ENCODE peak calls at places on chromosomes 3 and 15, in nine cellular contexts. L, B, R, W, D, A, X, Q and C are unnamed samples. For H3K4me1, the result is how much of the 10 kb centered on the place peaks cover.

GRCh38 chr3:64049136-64049535 is 25.8 kb upstream of the PSMD6 start:
- DNase-seq in L (no peak), B (peak), R (no peak), W (peak), D (no peak), A (peak), X (peak), Q (no peak), C (no peak)

GRCh38 chr15:33910741-33911140 is 57.6 kb upstream of the CHRM5 start:
- DNase-seq in L (no peak), B (no peak), R (no peak), W (peak), D (peak), A (peak), X (peak), Q (no peak), C (no peak)

GRCh38 chr3:38353151-38353550 is 6.6 kb downstream of the XYLB start:
- DNase-seq in L (no peak), B (no peak), R (no peak), W (peak), D (peak), A (peak), X (peak), Q (no peak), C (no peak)

GRCh38 chr3:143120716-143121239 is 1.2 kb downstream of the CHST2 start:
- DNase-seq in L (peak), B (peak), R (peak), W (peak), D (peak), A (peak), X (peak), Q (peak), C (peak)

GRCh38 chr3:48678566-48679380 is 6.9 kb downstream of the NCKIPSD start:
- DNase-seq in L (no peak), B (no peak), R (no peak), W (no peak), D (no peak), A (no peak), X (no peak), Q (peak), C (no peak)

GRCh38 chr3:58244186-58244585 is 6.6 kb downstream of the ABHD6 start:
- DNase-seq in L (no peak), B (no peak), R (no peak), W (no peak), D (no peak), A (no peak), X (no peak), Q (no peak), C (no peak)

GRCh38 chr3:151625057-151625456 is 108.7 kb upstream of the AADACL2 start:
- DNase-seq in L (no peak), B (no peak), R (no peak), W (peak), D (peak), A (no peak), X (no peak), Q (no peak), C (no peak)

GRCh38 chr3:38634133-38634532 is 15.4 kb downstream of the SCN5A start:
- DNase-seq in L (peak), B (peak), R (no peak), W (peak), D (no peak), A (peak), X (peak), Q (no peak), C (no peak)

GRCh38 chr3:179452166-179452544 is 885 bp upstream of the GNB4 start:
- DNase-seq in L (no peak), B (peak), R (peak), W (peak), D (peak), A (peak), X (no peak), Q (no peak), C (no peak)

GRCh38 chr3:127734754-127735473 is 62.2 kb downstream of the ABTB1 start:
- DNase-seq in L (peak), B (peak), R (no peak), W (peak), D (peak), A (peak), X (peak), Q (no peak), C (no peak)

GRCh38 chr3:11377726-11378125 is 105.5 kb downstream of the ATG7 start:
- DNase-seq in L (no peak), B (no peak), R (no peak), W (no peak), D (no peak), A (no peak), X (no peak), Q (no peak), C (no peak)

GRCh38 chr15:92619380-92620101 is 36.0 kb downstream of the FAM174B start:
- DNase-seq in L (no peak), B (no peak), R (no peak), W (peak), D (peak), A (peak), X (no peak), Q (no peak), C (no peak)

GRCh38 chr3:69566256-69566655 is 173.0 kb upstream of the MITF start:
- DNase-seq in L (no peak), B (no peak), R (no peak), W (no peak), D (no peak), A (no peak), X (no peak), Q (no peak), C (no peak)

GRCh38 chr3:106326941-106327765 is 458.3 kb upstream of the CBLB start:
- DNase-seq in L (no peak), B (no peak), R (no peak), W (peak), D (no peak), A (peak), X (peak), Q (no peak), C (no peak)

GRCh38 chr3:5994651-5995050 is 807.1 kb downstream of the EDEM1 start:
- DNase-seq in L (no peak), B (peak), R (peak), W (no peak), D (no peak), A (no peak), X (no peak), Q (no peak), C (no peak)

GRCh38 chr15:68553994-68554715 is 24.6 kb upstream of the CORO2B start:
- DNase-seq in L (no peak), B (peak), R (peak), W (peak), D (peak), A (peak), X (peak), Q (no peak), C (peak)

GRCh38 chr3:141804778-141805639 is 41.8 kb downstream of the GRK7 start:
- DNase-seq in L (no peak), B (peak), R (no peak), W (no peak), D (no peak), A (no peak), X (no peak), Q (no peak), C (no peak)

GRCh38 chr3:42020681-42021307 is 58.9 kb upstream of the ULK4 start:
- DNase-seq in L (no peak), B (no peak), R (no peak), W (peak), D (peak), A (peak), X (peak), Q (no peak), C (no peak)

GRCh38 chr15:64989331-64990167 is at the start of gene SPG21:
- DNase-seq in L (peak), B (peak), R (peak), W (peak), D (peak), A (peak), X (peak), Q (peak), C (peak)

GRCh38 chr15:75348563-75349350 is 1.9 kb downstream of the NEIL1 start:
- DNase-seq in L (no peak), B (peak), R (peak), W (peak), D (peak), A (no peak), X (no peak), Q (peak), C (no peak)

GRCh38 chr3:116316781-116317180 is 128.5 kb downstream of the LSAMP start:
- DNase-seq in L (no peak), B (no peak), R (no peak), W (no peak), D (no peak), A (no peak), X (no peak), Q (no peak), C (no peak)

GRCh38 chr3:129184396-129184656 is 630 bp upstream of the CNBP start:
- DNase-seq in L (peak), B (no peak), R (peak), W (peak), D (peak), A (peak), X (no peak), Q (no peak), C (peak)

GRCh38 chr3:120404876-120405275 is 45.9 kb downstream of the FSTL1 start:
- DNase-seq in L (no peak), B (no peak), R (no peak), W (peak), D (no peak), A (peak), X (no peak), Q (no peak), C (no peak)

GRCh38 chr3:160090653-160091052 is 102.0 kb downstream of the IL12A start:
- DNase-seq in L (no peak), B (no peak), R (no peak), W (no peak), D (no peak), A (no peak), X (no peak), Q (no peak), C (no peak)

GRCh38 chr15:43792761-43793493 is 807 bp downstream of the SERF2 start:
- DNase-seq in L (peak), B (peak), R (peak), W (peak), D (peak), A (peak), X (peak), Q (peak), C (peak)

GRCh38 chr15:26157081-26157480 is 294.0 kb upstream of the ATP10A start:
- DNase-seq in L (no peak), B (no peak), R (no peak), W (no peak), D (no peak), A (no peak), X (no peak), Q (no peak), C (no peak)

GRCh38 chr3:149151843-149152242 is 22.4 kb downstream of the HPS3 start:
- DNase-seq in L (no peak), B (peak), R (no peak), W (peak), D (peak), A (peak), X (peak), Q (no peak), C (no peak)

GRCh38 chr15:62607643-62608042 is 434.9 kb upstream of the TPM1 start:
- DNase-seq in L (no peak), B (no peak), R (no peak), W (peak), D (peak), A (peak), X (no peak), Q (no peak), C (no peak)

GRCh38 chr3:23859839-23860382 is 54.2 kb downstream of the UBE2E1 start:
- DNase-seq in L (no peak), B (no peak), R (no peak), W (no peak), D (no peak), A (no peak), X (no peak), Q (no peak), C (no peak)

DNA sequence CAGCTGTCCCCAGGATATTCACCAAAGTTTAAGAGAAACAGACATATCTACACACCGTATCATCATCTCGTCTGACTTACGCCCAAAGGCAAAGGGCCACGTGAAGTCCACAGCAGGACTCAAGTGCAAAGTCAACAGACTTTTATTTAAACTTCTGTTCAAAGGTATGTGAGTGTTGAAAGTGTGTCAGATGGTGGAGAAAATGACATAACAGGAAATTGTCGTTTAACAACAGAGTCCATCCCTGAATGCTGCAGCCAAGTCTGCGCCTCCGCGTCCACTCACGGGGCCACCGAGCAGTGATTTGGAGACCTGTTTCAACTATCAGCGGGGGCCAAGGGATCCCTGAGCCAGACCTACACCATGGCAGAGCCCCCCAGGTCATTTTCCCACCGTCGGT is 165.6 kb downstream of the XXYLT1 start:
- DNase-seq in L (no peak), B (no peak), R (no peak), W (no peak), D (no peak), A (no peak), X (peak), Q (no peak), C (no peak)
- H3K4me1 ChIP-seq in L (under half), B (under half), R (under half), W (under half), D (under half), A (under half), X (half or more), Q (under half), C (under half)

DNA sequence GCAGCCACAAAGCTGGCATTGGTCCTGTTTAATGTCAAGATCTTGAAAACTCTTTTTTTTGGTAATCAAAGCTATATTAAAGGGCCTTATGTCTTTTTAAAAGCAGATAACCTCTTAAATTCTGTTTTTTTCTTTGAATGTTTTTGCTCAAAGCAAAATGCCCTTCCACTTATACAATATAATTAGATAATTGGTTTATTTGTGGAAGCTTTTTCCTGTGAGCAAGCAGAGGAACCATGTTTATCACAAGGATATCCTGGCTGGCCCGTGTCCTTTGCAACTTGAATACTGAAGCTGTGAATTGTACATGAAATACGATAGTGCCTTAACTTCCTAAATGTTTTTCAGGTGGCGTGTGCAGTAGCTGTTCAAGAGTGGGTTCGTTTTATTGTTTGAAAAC is 2.6 kb downstream of the ST3GAL6 start:
- DNase-seq in L (no peak), B (no peak), R (no peak), W (no peak), D (no peak), A (no peak), X (no peak), Q (no peak), C (no peak)
- H3K4me1 ChIP-seq in L (half or more), B (under half), R (half or more), W (under half), D (under half), A (under half), X (under half), Q (under half), C (under half)

GRCh38 chr3:125051715-125052581 is 3.8 kb downstream of the HEG1 start:
- DNase-seq in L (peak), B (peak), R (peak), W (peak), D (peak), A (peak), X (peak), Q (peak), C (peak)
- H3K4me1 ChIP-seq in L (half or more), B (under half), R (half or more), W (half or more), D (under half), A (under half), X (under half), Q (under half), C (half or more)

DNA sequence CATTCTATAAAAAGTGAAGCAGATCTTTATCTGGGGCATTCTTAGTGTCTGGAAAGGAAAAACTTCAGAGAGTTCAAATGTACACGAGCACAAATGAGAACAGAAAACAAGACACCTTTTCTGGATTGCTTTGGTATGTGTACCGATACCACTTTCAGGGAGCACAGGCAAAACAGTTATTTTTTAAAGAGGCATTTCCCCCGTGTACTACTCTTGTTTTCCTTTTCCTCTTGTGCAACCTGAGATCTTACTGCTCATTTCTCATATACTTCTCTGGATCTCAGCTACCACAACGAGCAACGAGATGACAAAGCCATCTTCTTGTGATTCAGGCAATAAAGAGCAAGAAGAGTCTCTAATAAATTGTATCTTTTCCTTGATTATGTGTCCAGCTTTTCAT is 463.6 kb downstream of the SHQ1 start:
- DNase-seq in L (no peak), B (no peak), R (no peak), W (no peak), D (peak), A (no peak), X (no peak), Q (no peak), C (no peak)
- H3K4me1 ChIP-seq in L (under half), B (under half), R (under half), W (under half), D (under half), A (under half), X (under half), Q (half or more), C (under half)